ENCODE peak calls at places on chromosomes 5 and 9, in six cellular contexts. G is adrenal gland; Q is renal cortical epithelial cell; D is nephron progenitor cell; W is stimulated activated CD4-positive, alpha-beta T cell treated with anti-CD3 and anti-CD28 coated beads, Interleukin-1b, Interleukin-23, amount 100 ng/mL, for 48 hours; R is stomach. Z is an unnamed sample.

GRCh38 chr5:145915970-145916638 is 20.3 kb upstream of the SH3RF2 start:
- DNase-seq in G (no peak), Q (no peak), W (no peak), D (no peak), R (no peak), Z (no peak)

GRCh38 chr5:157744055-157745011 is 821 bp downstream of the LSM11 start:
- DNase-seq in R (no peak), D (no peak), W (peak), G (no peak), Q (no peak), Z (peak)

GRCh38 chr9:135023389-135023788 is 64.1 kb upstream of the OLFM1 start:
- DNase-seq in W (no peak), R (no peak), Q (no peak), G (peak), D (no peak), Z (peak)

GRCh38 chr5:150066436-150066835 is 19.9 kb downstream of the CSF1R start:
- DNase-seq in W (no peak), R (no peak), G (no peak), D (no peak), Q (no peak), Z (no peak)

GRCh38 chr5:14208071-14209021 is 65.2 kb downstream of the TRIO start:
- DNase-seq in D (no peak), W (no peak), R (no peak), Q (peak), G (no peak), Z (peak)

GRCh38 chr9:133430244-133430643 is 8.1 kb downstream of the ADAMTS13 start:
- DNase-seq in G (no peak), Q (no peak), R (no peak), D (no peak), W (no peak), Z (no peak)

GRCh38 chr5:139276426-139276825 is 17.1 kb upstream of the MATR3 start:
- DNase-seq in D (no peak), Q (peak), W (no peak), R (no peak), G (no peak), Z (peak)

GRCh38 chr5:22560115-22560514 is 293.0 kb downstream of the CDH12 start:
- DNase-seq in D (no peak), W (no peak), Q (peak), R (no peak), G (peak), Z (peak)

GRCh38 chr5:134438641-134439621 is 27.2 kb upstream of the CDKN2AIPNL start:
- DNase-seq in Q (peak), D (no peak), R (peak), G (peak), W (no peak), Z (peak)

GRCh38 chr5:6592611-6593010 is 40.2 kb downstream of the NSUN2 start:
- DNase-seq in D (no peak), Q (peak), R (no peak), W (no peak), G (peak), Z (peak)

GRCh38 chr9:111615928-111616327 is 15.2 kb upstream of the DNAJC25 start:
- DNase-seq in Q (no peak), D (no peak), R (no peak), W (no peak), G (no peak), Z (no peak)

GRCh38 chr5:147310059-147310704 is 75.4 kb downstream of the STK32A start:
- DNase-seq in W (no peak), D (no peak), R (peak), G (peak), Q (peak), Z (peak)